ENCODE peak calls at places on chromosomes 13 and 19, in seven cellular contexts. One of them, this sample, is unnamed.

GRCh38 chr13:67238277-67238859 is 8.2 kb upstream of the PCDH9 start:
- DNase-seq in stimulated activated CD8-positive, alpha-beta memory T cell treated with anti-CD3 and anti-CD28 coated beads, Interleukin-4, amount 100 ng/mL, for 1 hour: no peak
- DNase-seq in CD8-positive, alpha-beta T cell: no peak
- DNase-seq in CD4-positive, alpha-beta T cell: no peak
- DNase-seq in H9: no peak
- DNase-seq in NCI-H1694: peak
- DNase-seq in lower leg skin: no peak
- DNase-seq in this sample: no peak

GRCh38 chr19:52687658-52688057 is 47.2 kb downstream of the ZNF611 start:
- DNase-seq in CD4-positive, alpha-beta T cell: no peak
- DNase-seq in lower leg skin: peak
- DNase-seq in stimulated activated CD8-positive, alpha-beta memory T cell treated with anti-CD3 and anti-CD28 coated beads, Interleukin-4, amount 100 ng/mL, for 1 hour: no peak
- DNase-seq in CD8-positive, alpha-beta T cell: no peak
- DNase-seq in NCI-H1694: no peak
- DNase-seq in H9: no peak
- DNase-seq in this sample: no peak

GRCh38 chr19:3725121-3725520 is 16.9 kb downstream of the TJP3 start:
- DNase-seq in lower leg skin: no peak
- DNase-seq in CD4-positive, alpha-beta T cell: no peak
- DNase-seq in NCI-H1694: no peak
- DNase-seq in stimulated activated CD8-positive, alpha-beta memory T cell treated with anti-CD3 and anti-CD28 coated beads, Interleukin-4, amount 100 ng/mL, for 1 hour: no peak
- DNase-seq in H9: no peak
- DNase-seq in CD8-positive, alpha-beta T cell: no peak
- DNase-seq in this sample: no peak

GRCh38 chr13:97005631-97006262 is 11.5 kb upstream of the OXGR1 start:
- DNase-seq in CD8-positive, alpha-beta T cell: no peak
- DNase-seq in CD4-positive, alpha-beta T cell: no peak
- DNase-seq in NCI-H1694: no peak
- DNase-seq in H9: no peak
- DNase-seq in lower leg skin: no peak
- DNase-seq in stimulated activated CD8-positive, alpha-beta memory T cell treated with anti-CD3 and anti-CD28 coated beads, Interleukin-4, amount 100 ng/mL, for 1 hour: no peak
- DNase-seq in this sample: no peak

GRCh38 chr19:19460761-19461265 is 54.5 kb downstream of the TSSK6 start:
- DNase-seq in H9: peak
- DNase-seq in lower leg skin: peak
- DNase-seq in CD4-positive, alpha-beta T cell: peak
- DNase-seq in NCI-H1694: no peak
- DNase-seq in stimulated activated CD8-positive, alpha-beta memory T cell treated with anti-CD3 and anti-CD28 coated beads, Interleukin-4, amount 100 ng/mL, for 1 hour: peak
- DNase-seq in CD8-positive, alpha-beta T cell: peak
- DNase-seq in this sample: peak

GRCh38 chr13:24161010-24161775 is 673 bp downstream of the SPATA13 start:
- DNase-seq in CD8-positive, alpha-beta T cell: peak
- DNase-seq in stimulated activated CD8-positive, alpha-beta memory T cell treated with anti-CD3 and anti-CD28 coated beads, Interleukin-4, amount 100 ng/mL, for 1 hour: peak
- DNase-seq in CD4-positive, alpha-beta T cell: peak
- DNase-seq in lower leg skin: peak
- DNase-seq in NCI-H1694: no peak
- DNase-seq in H9: peak
- DNase-seq in this sample: no peak

GRCh38 chr19:15249912-15250634 is 17.8 kb upstream of the EPHX3 start:
- DNase-seq in CD4-positive, alpha-beta T cell: no peak
- DNase-seq in NCI-H1694: no peak
- DNase-seq in CD8-positive, alpha-beta T cell: no peak
- DNase-seq in H9: no peak
- DNase-seq in lower leg skin: no peak
- DNase-seq in stimulated activated CD8-positive, alpha-beta memory T cell treated with anti-CD3 and anti-CD28 coated beads, Interleukin-4, amount 100 ng/mL, for 1 hour: no peak
- DNase-seq in this sample: no peak

GRCh38 chr13:43078399-43078798 is 55.0 kb downstream of the DNAJC15 start:
- DNase-seq in NCI-H1694: no peak
- DNase-seq in CD8-positive, alpha-beta T cell: no peak
- DNase-seq in stimulated activated CD8-positive, alpha-beta memory T cell treated with anti-CD3 and anti-CD28 coated beads, Interleukin-4, amount 100 ng/mL, for 1 hour: no peak
- DNase-seq in CD4-positive, alpha-beta T cell: no peak
- DNase-seq in lower leg skin: no peak
- DNase-seq in H9: no peak
- DNase-seq in this sample: no peak

GRCh38 chr19:41307090-41307875 is 2.7 kb upstream of the CCDC97 start:
- DNase-seq in CD8-positive, alpha-beta T cell: no peak
- DNase-seq in lower leg skin: no peak
- DNase-seq in stimulated activated CD8-positive, alpha-beta memory T cell treated with anti-CD3 and anti-CD28 coated beads, Interleukin-4, amount 100 ng/mL, for 1 hour: no peak
- DNase-seq in H9: no peak
- DNase-seq in NCI-H1694: no peak
- DNase-seq in CD4-positive, alpha-beta T cell: no peak
- DNase-seq in this sample: no peak

GRCh38 chr13:41222259-41222852 is 28.0 kb upstream of the KBTBD7 start:
- DNase-seq in CD4-positive, alpha-beta T cell: peak
- DNase-seq in NCI-H1694: peak
- DNase-seq in lower leg skin: no peak
- DNase-seq in stimulated activated CD8-positive, alpha-beta memory T cell treated with anti-CD3 and anti-CD28 coated beads, Interleukin-4, amount 100 ng/mL, for 1 hour: peak
- DNase-seq in CD8-positive, alpha-beta T cell: peak
- DNase-seq in H9: peak
- DNase-seq in this sample: peak

GRCh38 chr19:40623403-40624239 is 22.5 kb downstream of the LTBP4 start:
- DNase-seq in NCI-H1694: no peak
- DNase-seq in CD8-positive, alpha-beta T cell: no peak
- DNase-seq in CD4-positive, alpha-beta T cell: no peak
- DNase-seq in lower leg skin: no peak
- DNase-seq in H9: peak
- DNase-seq in stimulated activated CD8-positive, alpha-beta memory T cell treated with anti-CD3 and anti-CD28 coated beads, Interleukin-4, amount 100 ng/mL, for 1 hour: no peak
- DNase-seq in this sample: no peak

GRCh38 chr13:76538004-76538403 is 348.2 kb downstream of the KCTD12 start:
- DNase-seq in lower leg skin: no peak
- DNase-seq in NCI-H1694: no peak
- DNase-seq in CD8-positive, alpha-beta T cell: no peak
- DNase-seq in H9: no peak
- DNase-seq in CD4-positive, alpha-beta T cell: no peak
- DNase-seq in stimulated activated CD8-positive, alpha-beta memory T cell treated with anti-CD3 and anti-CD28 coated beads, Interleukin-4, amount 100 ng/mL, for 1 hour: no peak
- DNase-seq in this sample: no peak

GRCh38 chr13:50421457-50422130 is 406.4 kb downstream of the KCNRG start:
- DNase-seq in NCI-H1694: peak
- DNase-seq in lower leg skin: no peak
- DNase-seq in CD4-positive, alpha-beta T cell: no peak
- DNase-seq in stimulated activated CD8-positive, alpha-beta memory T cell treated with anti-CD3 and anti-CD28 coated beads, Interleukin-4, amount 100 ng/mL, for 1 hour: no peak
- DNase-seq in CD8-positive, alpha-beta T cell: no peak
- DNase-seq in H9: no peak
- DNase-seq in this sample: no peak

GRCh38 chr19:2168619-2169424 is 5.1 kb downstream of the DOT1L start:
- DNase-seq in stimulated activated CD8-positive, alpha-beta memory T cell treated with anti-CD3 and anti-CD28 coated beads, Interleukin-4, amount 100 ng/mL, for 1 hour: peak
- DNase-seq in NCI-H1694: no peak
- DNase-seq in CD4-positive, alpha-beta T cell: peak
- DNase-seq in CD8-positive, alpha-beta T cell: no peak
- DNase-seq in H9: peak
- DNase-seq in lower leg skin: peak
- DNase-seq in this sample: peak

GRCh38 chr19:48443262-48443661 is 2.5 kb upstream of the GRWD1 start:
- DNase-seq in stimulated activated CD8-positive, alpha-beta memory T cell treated with anti-CD3 and anti-CD28 coated beads, Interleukin-4, amount 100 ng/mL, for 1 hour: no peak
- DNase-seq in CD4-positive, alpha-beta T cell: no peak
- DNase-seq in lower leg skin: peak
- DNase-seq in CD8-positive, alpha-beta T cell: no peak
- DNase-seq in H9: no peak
- DNase-seq in NCI-H1694: no peak
- DNase-seq in this sample: no peak

GRCh38 chr19:35524181-35524838 is 3.8 kb downstream of the SBSN start:
- DNase-seq in stimulated activated CD8-positive, alpha-beta memory T cell treated with anti-CD3 and anti-CD28 coated beads, Interleukin-4, amount 100 ng/mL, for 1 hour: no peak
- DNase-seq in H9: peak
- DNase-seq in CD4-positive, alpha-beta T cell: no peak
- DNase-seq in NCI-H1694: no peak
- DNase-seq in CD8-positive, alpha-beta T cell: no peak
- DNase-seq in lower leg skin: no peak
- DNase-seq in this sample: no peak

GRCh38 chr13:99272481-99272880 is 14.3 kb upstream of the GPR18 start:
- DNase-seq in CD4-positive, alpha-beta T cell: no peak
- DNase-seq in stimulated activated CD8-positive, alpha-beta memory T cell treated with anti-CD3 and anti-CD28 coated beads, Interleukin-4, amount 100 ng/mL, for 1 hour: no peak
- DNase-seq in NCI-H1694: no peak
- DNase-seq in lower leg skin: no peak
- DNase-seq in CD8-positive, alpha-beta T cell: no peak
- DNase-seq in H9: no peak
- DNase-seq in this sample: no peak

GRCh38 chr13:113220877-113221276 is 11.5 kb downstream of the CUL4A start:
- DNase-seq in CD8-positive, alpha-beta T cell: no peak
- DNase-seq in lower leg skin: no peak
- DNase-seq in CD4-positive, alpha-beta T cell: peak
- DNase-seq in stimulated activated CD8-positive, alpha-beta memory T cell treated with anti-CD3 and anti-CD28 coated beads, Interleukin-4, amount 100 ng/mL, for 1 hour: no peak
- DNase-seq in H9: no peak
- DNase-seq in NCI-H1694: peak
- DNase-seq in this sample: no peak

GRCh38 chr13:49113526-49114286 is 106.4 kb upstream of the MLNR start:
- DNase-seq in lower leg skin: no peak
- DNase-seq in H9: no peak
- DNase-seq in NCI-H1694: no peak
- DNase-seq in stimulated activated CD8-positive, alpha-beta memory T cell treated with anti-CD3 and anti-CD28 coated beads, Interleukin-4, amount 100 ng/mL, for 1 hour: no peak
- DNase-seq in CD4-positive, alpha-beta T cell: no peak
- DNase-seq in CD8-positive, alpha-beta T cell: no peak
- DNase-seq in this sample: no peak

GRCh38 chr13:112977525-112977924 is 8.5 kb downstream of the MCF2L start:
- DNase-seq in CD8-positive, alpha-beta T cell: no peak
- DNase-seq in H9: no peak
- DNase-seq in stimulated activated CD8-positive, alpha-beta memory T cell treated with anti-CD3 and anti-CD28 coated beads, Interleukin-4, amount 100 ng/mL, for 1 hour: no peak
- DNase-seq in NCI-H1694: no peak
- DNase-seq in lower leg skin: no peak
- DNase-seq in CD4-positive, alpha-beta T cell: no peak
- DNase-seq in this sample: no peak

GRCh38 chr13:74026753-74027152 is 107.5 kb downstream of the KLF12 start:
- DNase-seq in NCI-H1694: no peak
- DNase-seq in stimulated activated CD8-positive, alpha-beta memory T cell treated with anti-CD3 and anti-CD28 coated beads, Interleukin-4, amount 100 ng/mL, for 1 hour: peak
- DNase-seq in CD8-positive, alpha-beta T cell: peak
- DNase-seq in H9: peak
- DNase-seq in lower leg skin: no peak
- DNase-seq in CD4-positive, alpha-beta T cell: peak
- DNase-seq in this sample: no peak

GRCh38 chr13:54433511-54434206 is 1405.0 kb downstream of the OLFM4 start:
- DNase-seq in lower leg skin: no peak
- DNase-seq in stimulated activated CD8-positive, alpha-beta memory T cell treated with anti-CD3 and anti-CD28 coated beads, Interleukin-4, amount 100 ng/mL, for 1 hour: no peak
- DNase-seq in CD4-positive, alpha-beta T cell: no peak
- DNase-seq in H9: no peak
- DNase-seq in CD8-positive, alpha-beta T cell: no peak
- DNase-seq in NCI-H1694: no peak
- DNase-seq in this sample: no peak

GRCh38 chr19:38713227-38713649 is 31.0 kb downstream of the CAPN12 start:
- DNase-seq in stimulated activated CD8-positive, alpha-beta memory T cell treated with anti-CD3 and anti-CD28 coated beads, Interleukin-4, amount 100 ng/mL, for 1 hour: no peak
- DNase-seq in lower leg skin: no peak
- DNase-seq in CD8-positive, alpha-beta T cell: no peak
- DNase-seq in NCI-H1694: no peak
- DNase-seq in H9: no peak
- DNase-seq in CD4-positive, alpha-beta T cell: no peak
- DNase-seq in this sample: no peak

GRCh38 chr19:34881982-34882381 is 44.7 kb upstream of the ZNF30 start:
- DNase-seq in lower leg skin: no peak
- DNase-seq in NCI-H1694: no peak
- DNase-seq in H9: no peak
- DNase-seq in CD8-positive, alpha-beta T cell: no peak
- DNase-seq in CD4-positive, alpha-beta T cell: no peak
- DNase-seq in stimulated activated CD8-positive, alpha-beta memory T cell treated with anti-CD3 and anti-CD28 coated beads, Interleukin-4, amount 100 ng/mL, for 1 hour: no peak
- DNase-seq in this sample: no peak

GRCh38 chr13:74210693-74211393 is 76.6 kb upstream of the KLF12 start:
- DNase-seq in lower leg skin: no peak
- DNase-seq in stimulated activated CD8-positive, alpha-beta memory T cell treated with anti-CD3 and anti-CD28 coated beads, Interleukin-4, amount 100 ng/mL, for 1 hour: no peak
- DNase-seq in CD8-positive, alpha-beta T cell: no peak
- DNase-seq in H9: no peak
- DNase-seq in NCI-H1694: peak
- DNase-seq in CD4-positive, alpha-beta T cell: no peak
- DNase-seq in this sample: no peak

GRCh38 chr19:8681345-8682021 is 17.1 kb downstream of the ACTL9 start:
- DNase-seq in CD8-positive, alpha-beta T cell: no peak
- DNase-seq in CD4-positive, alpha-beta T cell: no peak
- DNase-seq in H9: no peak
- DNase-seq in lower leg skin: no peak
- DNase-seq in stimulated activated CD8-positive, alpha-beta memory T cell treated with anti-CD3 and anti-CD28 coated beads, Interleukin-4, amount 100 ng/mL, for 1 hour: no peak
- DNase-seq in NCI-H1694: no peak
- DNase-seq in this sample: no peak

GRCh38 chr19:35460608-35461007 is 12.6 kb downstream of the FFAR2 start:
- DNase-seq in stimulated activated CD8-positive, alpha-beta memory T cell treated with anti-CD3 and anti-CD28 coated beads, Interleukin-4, amount 100 ng/mL, for 1 hour: no peak
- DNase-seq in CD4-positive, alpha-beta T cell: no peak
- DNase-seq in lower leg skin: no peak
- DNase-seq in CD8-positive, alpha-beta T cell: no peak
- DNase-seq in H9: no peak
- DNase-seq in NCI-H1694: no peak
- DNase-seq in this sample: no peak